ENCODE peak calls at places on chromosomes 2 and 18, in seven cellular contexts. H, S, Y, M, Z, R and F are unnamed samples.

GRCh38 chr2:222671259-222672067 is at the start of gene MOGAT1:
- DNase-seq in M (no peak), S (no peak), R (peak; percentile 60), H (no peak), Y (no peak), Z (peak; percentile 38), F (peak; percentile 79)

GRCh38 chr18:46196627-46197243 is 92.5 kb downstream of the HAUS1 start:
- DNase-seq in R (no peak), M (no peak), S (no peak), Z (no peak), Y (no peak), H (no peak), F (no peak)

GRCh38 chr2:240458044-240458899 is 22.8 kb downstream of the GPC1 start:
- DNase-seq in R (peak; percentile 54), Z (no peak), H (no peak), S (no peak), Y (no peak), M (no peak), F (peak; percentile 6)

GRCh38 chr2:134307334-134307733 is 53.5 kb downstream of the MGAT5 start:
- DNase-seq in Z (no peak), Y (no peak), S (no peak), H (no peak), M (no peak), R (no peak), F (no peak)

GRCh38 chr2:235584269-235585007 is 90.6 kb downstream of the AGAP1 start:
- DNase-seq in M (no peak), S (no peak), R (no peak), Y (no peak), Z (no peak), H (no peak), F (no peak)

GRCh38 chr2:104969564-104969963 is 68.3 kb upstream of the MRPS9 start:
- DNase-seq in Z (no peak), S (no peak), H (no peak), M (no peak), R (no peak), Y (no peak), F (no peak)

GRCh38 chr2:231250698-231251097 is 52.3 kb downstream of the ARMC9 start:
- DNase-seq in S (no peak), R (no peak), Y (no peak), H (no peak), Z (no peak), M (no peak), F (no peak)

GRCh38 chr2:38163006-38163405 is 87.1 kb upstream of the CYP1B1 start:
- DNase-seq in M (peak; percentile 19), Z (no peak), Y (no peak), H (no peak), S (no peak), R (no peak), F (no peak)

GRCh38 chr2:53784431-53784830 is 2.3 kb downstream of the ASB3 start:
- DNase-seq in Z (no peak), H (peak; percentile 61), S (no peak), M (no peak), R (no peak), Y (no peak), F (no peak)

GRCh38 chr2:237067985-237068576 is 17.6 kb upstream of the COPS8 start:
- DNase-seq in Z (no peak), S (no peak), M (no peak), H (no peak), R (no peak), Y (no peak), F (no peak)

GRCh38 chr2:175234650-175235049 is 53.1 kb upstream of the ATP5MC3 start:
- DNase-seq in H (no peak), S (no peak), Y (no peak), R (no peak), M (peak; percentile 31), Z (no peak), F (no peak)

GRCh38 chr2:135337066-135337465 is 194.0 kb downstream of the ZRANB3 start:
- DNase-seq in R (no peak), S (no peak), H (no peak), Y (no peak), M (no peak), Z (no peak), F (no peak)

GRCh38 chr2:175247159-175247558 is 65.6 kb upstream of the ATP5MC3 start:
- DNase-seq in S (no peak), M (no peak), R (no peak), Y (no peak), H (no peak), Z (no peak), F (no peak)